ENCODE peak calls at places on chromosomes 16 and 17, in four cellular contexts. G, V, S and J are unnamed samples.

GRCh38 chr17:50608700-50609375 is 25.8 kb upstream of the ABCC3 start:
- DNase-seq in G (no peak), V (no peak), S (no peak), J (no peak)

GRCh38 chr17:29212681-29213121 is 32.5 kb upstream of the MYO18A start:
- DNase-seq in G (no peak), V (peak), S (no peak), J (no peak)

GRCh38 chr17:77096570-77097214 is 44.1 kb upstream of the SEC14L1 start:
- DNase-seq in G (no peak), V (no peak), S (peak), J (no peak)

GRCh38 chr16:73171380-73171779 is 123.5 kb upstream of the ZFHX3 start:
- DNase-seq in G (no peak), V (no peak), S (peak), J (no peak)

GRCh38 chr16:53864819-53865491 is 161.0 kb downstream of the FTO start:
- DNase-seq in G (no peak), V (no peak), S (peak), J (no peak)

GRCh38 chr17:81410852-81411251 is 15.6 kb downstream of the BAHCC1 start:
- DNase-seq in G (no peak), V (no peak), S (no peak), J (no peak)

GRCh38 chr16:50721549-50722409 is 20.1 kb upstream of the CYLD start:
- DNase-seq in G (no peak), V (peak), S (peak), J (no peak)

GRCh38 chr16:21053595-21053994 is 97.1 kb downstream of the DNAH3 start:
- DNase-seq in G (no peak), V (no peak), S (no peak), J (no peak)

GRCh38 chr17:75898065-75898464 is 1.3 kb upstream of the TRIM65 start:
- DNase-seq in G (no peak), V (no peak), S (no peak), J (no peak)

GRCh38 chr17:78692460-78693010 is 89.5 kb downstream of the CYTH1 start:
- DNase-seq in G (no peak), V (no peak), S (no peak), J (no peak)

GRCh38 chr17:21029032-21029431 is 13.8 kb downstream of the USP22 start:
- DNase-seq in G (no peak), V (no peak), S (peak), J (no peak)

GRCh38 chr17:39223907-39224777 is 1.6 kb downstream of the STAC2 start:
- DNase-seq in G (no peak), V (no peak), S (no peak), J (no peak)

GRCh38 chr17:28807925-28808641 is 34.5 kb downstream of the FAM222B start:
- DNase-seq in G (no peak), V (no peak), S (peak), J (no peak)

GRCh38 chr17:6476061-6476833 is 32.0 kb downstream of the PIMREG start:
- DNase-seq in G (no peak), V (no peak), S (peak), J (no peak)

GRCh38 chr17:56325561-56325960 is 172.3 kb downstream of the ANKFN1 start:
- DNase-seq in G (no peak), V (no peak), S (no peak), J (no peak)

GRCh38 chr16:71230122-71230845 is at the start of gene HYDIN:
- DNase-seq in G (no peak), V (no peak), S (peak), J (peak)

GRCh38 chr17:12973496-12974318 is 44.1 kb downstream of the ELAC2 start:
- DNase-seq in G (no peak), V (no peak), S (no peak), J (peak)

DNA sequence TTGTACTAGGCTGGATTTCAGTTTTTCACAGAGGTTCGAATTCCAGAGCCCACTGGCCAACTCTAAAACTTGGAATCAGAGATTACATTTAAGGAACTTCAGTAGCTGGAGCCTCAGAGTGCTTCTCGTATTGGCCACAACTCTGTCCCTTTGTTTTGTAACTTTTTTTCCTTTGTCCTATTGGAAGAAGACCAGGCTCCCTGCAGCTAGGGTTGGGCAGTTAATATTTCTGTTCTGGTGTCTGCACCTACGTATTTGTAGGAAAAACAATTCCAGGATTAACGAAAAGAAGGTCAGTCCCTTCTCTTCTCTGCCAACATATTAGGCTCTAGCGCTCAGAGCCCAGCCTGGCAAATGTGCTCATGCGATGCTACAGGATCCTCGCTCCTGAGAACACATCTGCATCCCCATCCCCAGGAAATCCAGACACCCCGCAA is 1.9 kb downstream of the CDH11 start:
- DNase-seq in G (no peak), V (no peak), S (no peak), J (no peak)
- TF ChIP-seq CTCF in G (no peak), V (no peak), S (no peak), J (no peak)

GRCh38 chr16:30482366-30482765 is 9.8 kb downstream of the ITGAL start:
- DNase-seq in G (no peak), V (no peak), S (no peak), J (no peak)
- TF ChIP-seq CTCF in G (peak), V (no peak), S (no peak), J (no peak)

GRCh38 chr16:35134471-35134870 is 1675.1 kb downstream of the TP53TG3F start:
- DNase-seq in G (no peak), V (no peak), S (peak), J (no peak)

GRCh38 chr16:35131429-35131828 is 1672.0 kb downstream of the TP53TG3F start:
- DNase-seq in G (no peak), V (no peak), S (no peak), J (no peak)
- TF ChIP-seq CTCF in G (no peak), V (no peak), S (no peak), J (no peak)

DNA sequence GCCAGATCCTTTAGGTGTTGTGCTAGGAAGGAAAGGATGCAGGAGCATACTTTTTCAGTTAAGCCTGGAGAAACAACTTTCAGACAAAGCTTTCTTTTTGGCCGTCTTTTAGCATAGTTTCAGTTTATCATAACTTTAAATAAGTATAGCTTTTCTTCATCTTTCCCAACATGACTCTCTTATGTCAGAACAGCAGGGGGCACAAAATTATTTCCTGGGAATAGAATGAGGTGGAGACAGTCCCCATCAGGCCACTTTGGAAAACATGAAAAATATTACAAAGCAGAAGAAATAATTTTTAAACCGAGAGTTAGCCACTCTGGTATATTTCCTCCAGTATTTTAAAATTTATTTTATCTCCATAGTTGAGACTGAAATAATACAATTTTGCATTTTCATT is 387.6 kb downstream of the HAPSTR1 start:
- DNase-seq in G (no peak), V (no peak), S (no peak), J (no peak)
- TF ChIP-seq CTCF in G (no peak), V (no peak), S (no peak), J (peak)

DNA sequence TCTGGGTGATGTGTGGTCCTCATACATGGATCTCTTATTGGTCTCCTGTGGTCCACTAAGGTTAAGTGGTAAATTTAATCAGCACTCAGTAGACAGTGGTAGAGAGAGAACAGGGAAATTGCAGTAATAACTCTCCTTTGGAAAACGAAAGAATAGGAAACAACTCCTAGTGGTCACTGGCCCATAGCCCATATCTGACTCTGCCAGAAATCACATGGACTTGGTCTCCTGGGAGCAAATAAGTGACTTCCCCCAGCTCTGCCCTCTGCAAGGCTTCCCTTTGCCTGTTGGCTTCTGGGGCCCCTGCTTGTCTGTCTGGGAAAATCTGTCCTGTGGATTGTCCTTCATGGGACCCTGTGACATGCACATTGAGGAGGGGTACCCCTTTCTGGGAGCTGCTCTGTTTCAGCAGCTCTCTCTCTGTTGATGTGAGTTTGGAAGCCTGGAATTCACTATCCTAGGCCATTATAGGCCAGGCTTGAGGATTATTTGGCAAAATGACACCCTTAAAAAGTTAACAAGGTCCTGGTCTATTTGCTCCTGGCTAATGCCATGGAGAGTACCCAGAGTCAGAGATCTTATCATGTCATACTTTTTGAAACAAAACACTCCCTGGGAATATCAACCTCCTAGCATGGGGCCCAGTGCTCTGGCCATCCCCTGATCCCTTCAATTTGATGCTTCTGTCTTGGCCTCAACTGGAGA is 58.0 kb upstream of the HNF1B start:
- DNase-seq in G (no peak), V (no peak), S (no peak), J (no peak)
- TF ChIP-seq CTCF in G (no peak), V (no peak), S (no peak), J (no peak)

GRCh38 chr16:81265052-81265451 is 26.6 kb downstream of the BCO1 start:
- DNase-seq in G (no peak), V (no peak), S (no peak), J (no peak)

GRCh38 chr16:81265658-81266451 is 27.4 kb downstream of the BCO1 start:
- DNase-seq in G (no peak), V (no peak), S (no peak), J (no peak)

GRCh38 chr16:81264386-81264785 is 25.9 kb downstream of the BCO1 start:
- DNase-seq in G (no peak), V (no peak), S (no peak), J (no peak)

GRCh38 chr16:81261049-81261648 is 22.7 kb downstream of the BCO1 start:
- DNase-seq in G (no peak), V (no peak), S (no peak), J (no peak)

DNA sequence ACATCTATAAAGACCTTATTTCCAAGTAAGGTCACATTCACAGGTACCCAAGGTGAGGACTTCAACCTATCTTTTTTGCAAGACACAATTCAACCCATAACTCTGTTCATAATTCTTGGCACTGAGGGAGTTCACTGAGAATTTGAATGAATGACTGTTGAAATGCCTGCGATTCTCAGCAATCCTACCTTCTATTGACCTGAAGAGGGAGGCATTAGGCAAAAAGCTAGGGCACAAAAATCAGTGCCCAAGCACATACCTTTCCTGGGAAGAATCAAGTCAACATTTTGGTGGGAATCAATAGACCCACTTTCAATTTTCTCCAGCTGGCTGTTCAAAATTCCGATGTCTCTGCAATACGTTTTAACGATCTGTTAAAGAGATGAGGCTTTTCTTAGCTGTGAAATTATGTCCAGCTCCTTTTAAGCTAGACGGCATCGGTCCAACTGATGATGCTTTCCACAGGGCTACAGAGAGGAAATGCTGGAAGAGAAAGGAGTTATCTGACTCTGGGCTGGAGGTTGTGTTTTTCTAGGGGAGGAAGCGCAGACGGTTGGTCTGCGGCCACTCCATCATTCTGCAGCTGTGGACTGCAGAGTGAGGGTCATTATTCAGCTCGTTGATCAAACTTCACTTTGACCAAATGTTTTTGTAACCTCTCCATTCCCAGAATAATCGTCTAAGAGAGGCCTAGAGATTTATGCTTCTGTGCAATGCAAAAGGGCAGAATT is 25.1 kb downstream of the BCO1 start:
- DNase-seq in G (no peak), V (no peak), S (no peak), J (peak)
- TF ChIP-seq CTCF in G (no peak), V (no peak), S (no peak), J (no peak)

GRCh38 chr17:45715787-45716186 is 68.3 kb upstream of the CRHR1 start:
- DNase-seq in G (no peak), V (peak), S (no peak), J (no peak)

GRCh38 chr17:45720386-45720785 is 63.7 kb upstream of the CRHR1 start:
- DNase-seq in G (no peak), V (peak), S (no peak), J (no peak)

GRCh38 chr17:45722161-45722560 is 62.0 kb upstream of the CRHR1 start:
- DNase-seq in G (no peak), V (peak), S (no peak), J (no peak)

GRCh38 chr17:45718791-45719190 is 65.3 kb upstream of the CRHR1 start:
- DNase-seq in G (no peak), V (no peak), S (no peak), J (no peak)

GRCh38 chr17:45719335-45720071 is 64.6 kb upstream of the CRHR1 start:
- DNase-seq in G (no peak), V (peak), S (peak), J (no peak)
- TF ChIP-seq CTCF in G (no peak), V (no peak), S (peak), J (peak)

GRCh38 chr16:57738844-57739243 is 3.3 kb downstream of the KATNB1 start:
- DNase-seq in G (no peak), V (no peak), S (no peak), J (no peak)

GRCh38 chr16:57735755-57736418 is at the start of gene KATNB1:
- DNase-seq in G (no peak), V (peak), S (peak), J (no peak)

GRCh38 chr16:57734308-57734924 is 1.2 kb upstream of the KATNB1 start:
- DNase-seq in G (no peak), V (no peak), S (no peak), J (no peak)

GRCh38 chr16:57734925-57735754 is 430 bp upstream of the KATNB1 start:
- DNase-seq in G (peak), V (peak), S (peak), J (peak)

GRCh38 chr16:57736419-57737281 is 1.1 kb downstream of the KATNB1 start:
- DNase-seq in G (no peak), V (peak), S (peak), J (no peak)
- TF ChIP-seq CTCF in G (no peak), V (no peak), S (peak), J (no peak)